ENCODE peak calls at places on chromosomes 6 and 20, in eight cellular contexts. J is fibroblast of pulmonary artery, K is astrocyte of the spinal cord, Y is DND-41, H is transverse colon, B is sigmoid colon, S is AG04450, D is ovary. O is an unnamed sample.

GRCh38 chr6:109606362-109606761 is 84.6 kb downstream of the AK9 start:
- DNase-seq in S (no peak), K (no peak), H (no peak), D (no peak), Y (peak), B (no peak), J (no peak), O (no peak)

GRCh38 chr6:26205625-26206574 is 118.7 kb downstream of the HFE start:
- DNase-seq in B (no peak), H (peak), J (peak), S (peak), D (no peak), Y (peak), K (peak), O (peak)

GRCh38 chr6:106546322-106547052 is 82.8 kb downstream of the RTN4IP1 start:
- DNase-seq in S (peak), H (no peak), B (no peak), J (peak), K (peak), D (no peak), Y (no peak), O (no peak)

GRCh38 chr20:62641749-62642665 is at the start of gene SLCO4A1:
- DNase-seq in B (peak), J (peak), H (peak), D (peak), Y (peak), K (peak), S (no peak), O (peak)

GRCh38 chr6:90217621-90218496 is 78.8 kb downstream of the BACH2 start:
- DNase-seq in B (no peak), H (no peak), K (no peak), D (no peak), S (no peak), J (no peak), Y (peak), O (no peak)

GRCh38 chr6:127176175-127176574 is 57.7 kb downstream of the RSPO3 start:
- DNase-seq in B (no peak), S (no peak), H (no peak), D (no peak), K (no peak), Y (no peak), J (peak), O (no peak)

GRCh38 chr20:24969203-24970029 is 20.3 kb downstream of the CST7 start:
- DNase-seq in J (no peak), K (no peak), B (peak), S (no peak), D (no peak), Y (peak), H (no peak), O (no peak)

GRCh38 chr20:4045741-4046140 is 30.4 kb upstream of the RNF24 start:
- DNase-seq in H (no peak), S (no peak), D (no peak), Y (no peak), K (peak), J (peak), B (no peak), O (no peak)

GRCh38 chr6:160039441-160039840 is 70.6 kb downstream of the IGF2R start:
- DNase-seq in Y (no peak), K (no peak), D (no peak), S (no peak), J (no peak), H (no peak), B (no peak), O (no peak)

GRCh38 chr20:25087186-25087929 is 5.4 kb upstream of the VSX1 start:
- DNase-seq in S (no peak), H (no peak), J (no peak), K (no peak), D (no peak), B (no peak), Y (no peak), O (no peak)

GRCh38 chr20:12875510-12875909 is 133.3 kb upstream of the SPTLC3 start:
- DNase-seq in B (no peak), H (no peak), J (no peak), S (no peak), D (no peak), Y (no peak), K (no peak), O (no peak)

GRCh38 chr6:53593001-53593488 is 48.1 kb upstream of the GCLC start:
- DNase-seq in B (no peak), J (peak), K (peak), H (no peak), Y (no peak), S (peak), D (no peak), O (no peak)

GRCh38 chr6:53322188-53323029 is 26.3 kb downstream of the ELOVL5 start:
- DNase-seq in D (no peak), H (no peak), J (no peak), K (peak), S (no peak), Y (no peak), B (no peak), O (no peak)

GRCh38 chr6:101114703-101115102 is 233.6 kb upstream of the ASCC3 start:
- DNase-seq in J (peak), D (no peak), H (no peak), B (no peak), Y (peak), K (peak), S (no peak), O (peak)

GRCh38 chr6:170006524-170007467 is 255.4 kb downstream of the ERMARD start:
- DNase-seq in D (no peak), K (no peak), S (no peak), Y (no peak), J (no peak), H (no peak), B (peak), O (no peak)

GRCh38 chr6:106574729-106575458 is 54.4 kb downstream of the RTN4IP1 start:
- DNase-seq in Y (no peak), K (peak), H (no peak), J (peak), S (no peak), B (no peak), D (no peak), O (no peak)

GRCh38 chr6:51120016-51120415 is 301.3 kb downstream of the TFAP2B start:
- DNase-seq in J (no peak), H (no peak), D (no peak), Y (no peak), S (no peak), B (no peak), K (no peak), O (no peak)

GRCh38 chr6:153032255-153032882 is 29.9 kb upstream of the MTRF1L start:
- DNase-seq in B (no peak), Y (no peak), D (no peak), K (peak), H (no peak), J (peak), S (peak), O (peak)

GRCh38 chr20:6122111-6122872 is 538 bp downstream of the FERMT1 start:
- DNase-seq in H (peak), D (peak), J (peak), K (peak), S (peak), Y (no peak), B (no peak), O (no peak)

GRCh38 chr20:44111712-44112335 is 75.2 kb downstream of the JPH2 start:
- DNase-seq in S (no peak), D (no peak), B (peak), K (no peak), Y (no peak), H (peak), J (peak), O (no peak)

GRCh38 chr6:84791233-84791632 is 26.8 kb upstream of the TBX18 start:
- DNase-seq in D (no peak), S (no peak), B (no peak), K (peak), Y (no peak), J (peak), H (no peak), O (no peak)

GRCh38 chr20:62831361-62831788 is 14.5 kb downstream of the COL9A3 start:
- DNase-seq in S (no peak), H (peak), D (no peak), B (no peak), K (no peak), J (no peak), Y (no peak), O (no peak)

GRCh38 chr6:154485784-154486183 is 24.7 kb downstream of the CNKSR3 start:
- DNase-seq in Y (no peak), K (no peak), D (no peak), H (peak), B (no peak), S (no peak), J (no peak), O (no peak)

GRCh38 chr6:195861-196360 is 96.4 kb upstream of the DUSP22 start:
- DNase-seq in K (no peak), H (no peak), S (no peak), D (peak), Y (peak), B (peak), J (peak), O (no peak)

GRCh38 chr6:143598466-143599080 is 79.2 kb upstream of the PHACTR2 start:
- DNase-seq in H (no peak), Y (peak), J (no peak), S (no peak), B (no peak), K (no peak), D (no peak), O (peak)
- H3K4me3 ChIP-seq in H (no peak), Y (no peak), J (no peak), S (no peak), B (no peak), K (no peak), D (no peak), O (no peak)

DNA sequence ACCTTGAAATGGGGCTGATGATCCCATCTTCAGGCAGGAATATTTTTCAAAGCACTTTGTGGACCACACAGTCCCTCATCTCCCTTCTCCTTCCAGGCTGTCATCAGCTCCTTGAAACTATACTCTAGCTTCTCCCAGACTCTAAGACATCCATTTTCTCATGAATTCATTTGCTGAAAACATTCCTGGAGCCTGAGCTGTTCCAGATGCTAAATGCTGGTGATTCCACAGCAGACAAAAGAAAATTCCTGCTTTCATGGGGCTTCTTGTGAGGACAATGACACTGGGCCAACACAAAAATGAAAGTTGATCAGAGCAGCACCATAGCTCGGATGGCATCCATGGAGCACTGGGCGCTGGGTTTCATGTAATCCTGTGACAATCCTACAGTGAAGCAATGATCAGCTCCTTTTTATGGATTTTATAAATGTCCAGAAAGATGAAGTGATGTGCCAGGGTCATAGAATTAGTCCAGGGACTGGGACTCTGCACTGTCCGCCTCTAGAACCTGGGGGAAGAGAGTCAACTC is 47.4 kb upstream of the STX16 start:
- DNase-seq in J (peak), K (no peak), D (no peak), Y (no peak), B (no peak), S (peak), H (no peak), O (no peak)
- TF ChIP-seq CTCF in J (no peak), K (no peak), D (no peak), Y (no peak), B (no peak), S (no peak), H (no peak), O (no peak)

GRCh38 chr6:98835149-98836024 is 1.0 kb downstream of the POU3F2 start:
- DNase-seq in Y (no peak), D (no peak), B (peak), S (no peak), K (no peak), J (no peak), H (no peak), O (no peak)
- H3K4me3 ChIP-seq in Y (no peak), D (peak), B (peak), S (no peak), K (peak), J (no peak), H (no peak), O (peak)

DNA sequence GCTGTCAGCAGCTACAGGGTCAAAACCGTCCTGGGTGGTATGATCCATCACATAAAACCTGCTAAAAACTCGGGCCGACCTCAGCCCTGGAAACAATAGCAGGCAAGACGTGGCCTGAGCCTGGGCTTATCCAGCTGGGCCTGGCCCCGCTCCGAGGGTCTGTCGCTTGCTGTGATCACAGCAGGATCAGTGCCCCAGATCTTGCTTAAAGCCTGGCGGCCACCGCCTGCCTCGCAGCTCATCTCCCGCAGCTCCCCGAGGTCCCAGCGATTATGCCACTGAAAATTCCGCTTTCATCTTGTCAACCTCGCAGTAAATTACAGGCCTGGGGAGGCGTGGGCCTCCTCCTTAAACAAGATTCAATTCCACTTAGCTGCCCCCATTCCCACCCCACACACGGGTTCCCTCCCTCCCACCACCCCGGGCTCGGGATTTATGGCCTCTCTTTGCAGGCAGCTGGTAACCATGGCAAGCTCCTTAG is 40.1 kb downstream of the CDH22 start:
- DNase-seq in S (no peak), Y (no peak), J (no peak), K (no peak), D (no peak), H (no peak), B (no peak), O (no peak)
- TF ChIP-seq CTCF in S (no peak), Y (no peak), J (no peak), K (no peak), D (no peak), H (no peak), B (no peak), O (no peak)

GRCh38 chr6:116229287-116229913 is 24.5 kb downstream of the TSPYL4 start:
- DNase-seq in Y (peak), K (peak), B (peak), H (peak), D (peak), S (peak), J (peak), O (peak)
- H3K4me3 ChIP-seq in Y (no peak), K (peak), B (peak), H (no peak), D (no peak), S (peak), J (peak), O (no peak)